ENCODE peak calls at places on chromosomes 4 and X, in four cellular contexts. One of them, this sample, is unnamed.

GRCh38 chr4:25911356-25911755 is 2.7 kb upstream of the SMIM20 start:
- DNase-seq in HEK293T: no peak
- DNase-seq in thyroid gland: no peak
- DNase-seq in cardiac muscle cell: no peak
- DNase-seq in this sample: peak

GRCh38 chrX:109656774-109657173 is 31.8 kb upstream of the KCNE5 start:
- DNase-seq in HEK293T: no peak
- DNase-seq in thyroid gland: no peak
- DNase-seq in cardiac muscle cell: peak
- DNase-seq in this sample: no peak

GRCh38 chr4:174318829-174319764 is 35.4 kb downstream of the CEP44 start:
- DNase-seq in HEK293T: no peak
- DNase-seq in thyroid gland: peak
- DNase-seq in cardiac muscle cell: peak
- DNase-seq in this sample: peak

GRCh38 chr4:1255151-1255550 is 6.2 kb upstream of the CTBP1 start:
- DNase-seq in HEK293T: no peak
- DNase-seq in thyroid gland: no peak
- DNase-seq in cardiac muscle cell: no peak
- DNase-seq in this sample: no peak

GRCh38 chr4:68310651-68311247 is 39.1 kb downstream of the YTHDC1 start:
- DNase-seq in HEK293T: no peak
- DNase-seq in thyroid gland: no peak
- DNase-seq in cardiac muscle cell: no peak
- DNase-seq in this sample: no peak

GRCh38 chr4:121958777-121959176 is 6.9 kb upstream of the TRPC3 start:
- DNase-seq in HEK293T: no peak
- DNase-seq in thyroid gland: no peak
- DNase-seq in cardiac muscle cell: no peak
- DNase-seq in this sample: no peak

GRCh38 chr4:186258216-186258811 is 7.7 kb upstream of the F11 start:
- DNase-seq in HEK293T: no peak
- DNase-seq in thyroid gland: no peak
- DNase-seq in cardiac muscle cell: no peak
- DNase-seq in this sample: no peak

GRCh38 chr4:141395246-141395830 is 174.6 kb downstream of the ZNF330 start:
- DNase-seq in HEK293T: no peak
- DNase-seq in thyroid gland: no peak
- DNase-seq in cardiac muscle cell: no peak
- DNase-seq in this sample: no peak

GRCh38 chr4:54082168-54082567 is 17.8 kb upstream of the CHIC2 start:
- DNase-seq in HEK293T: no peak
- DNase-seq in thyroid gland: no peak
- DNase-seq in cardiac muscle cell: peak
- DNase-seq in this sample: no peak

GRCh38 chrX:129654652-129655546 is at the start of gene APLN:
- DNase-seq in HEK293T: peak
- DNase-seq in thyroid gland: peak
- DNase-seq in cardiac muscle cell: peak
- DNase-seq in this sample: peak

GRCh38 chrX:11239230-11239629 is 54.0 kb upstream of the AMELX start:
- DNase-seq in HEK293T: no peak
- DNase-seq in thyroid gland: no peak
- DNase-seq in cardiac muscle cell: peak
- DNase-seq in this sample: no peak

GRCh38 chr4:97867557-97868091 is 275.7 kb downstream of the STPG2 start:
- DNase-seq in HEK293T: no peak
- DNase-seq in thyroid gland: no peak
- DNase-seq in cardiac muscle cell: no peak
- DNase-seq in this sample: no peak

GRCh38 chr4:128636906-128637305 is 172.6 kb upstream of the JADE1 start:
- DNase-seq in HEK293T: no peak
- DNase-seq in thyroid gland: no peak
- DNase-seq in cardiac muscle cell: no peak
- DNase-seq in this sample: no peak